ENCODE peak calls at places on chromosomes 5 and 9, in seven cellular contexts. Z is activated effector memory CD4-positive, alpha-beta T cell treated with anti-CD3 and anti-CD28 coated beads, Interleukin-2, amount 50 U/mL, for 16 hours; H is HFFc6; A is AG10803; D is lung microvascular endothelial cell; P is NAMALWA; U is activated CD8-positive, alpha-beta memory T cell treated with anti-CD3 and anti-CD28 coated beads, Interleukin-2, amount 50 U/mL, for 4 hours. X is an unnamed sample.

GRCh38 chr5:13278148-13278547 is 666.3 kb downstream of the DNAH5 start:
- DNase-seq in Z (no peak), H (no peak), A (no peak), D (no peak), P (peak), U (no peak), X (no peak)

GRCh38 chr5:16550316-16550952 is 66.4 kb downstream of the RETREG1 start:
- DNase-seq in Z (no peak), H (peak), A (peak), D (peak), P (peak), U (no peak), X (peak)

GRCh38 chr5:176899946-176900782 is 1.0 kb upstream of the HK3 start:
- DNase-seq in Z (peak), H (no peak), A (no peak), D (no peak), P (no peak), U (no peak), X (no peak)

GRCh38 chr5:151694035-151694485 is 7.3 kb upstream of the SPARC start:
- DNase-seq in Z (no peak), H (no peak), A (peak), D (no peak), P (no peak), U (no peak), X (peak)

GRCh38 chr9:104941597-104941996 is 13.6 kb upstream of the ABCA1 start:
- DNase-seq in Z (no peak), H (no peak), A (no peak), D (no peak), P (no peak), U (no peak), X (no peak)

GRCh38 chr5:133526368-133526767 is 86.0 kb downstream of the FSTL4 start:
- DNase-seq in Z (no peak), H (no peak), A (no peak), D (no peak), P (no peak), U (no peak), X (no peak)

GRCh38 chr5:80185095-80185494 is 70.8 kb downstream of the SERINC5 start:
- DNase-seq in Z (no peak), H (no peak), A (no peak), D (no peak), P (peak), U (no peak), X (no peak)

GRCh38 chr9:75148551-75148950 is 60.2 kb downstream of the OSTF1 start:
- DNase-seq in Z (no peak), H (peak), A (peak), D (peak), P (no peak), U (no peak), X (peak)

GRCh38 chr5:167920589-167920988 is 370.9 kb upstream of the WWC1 start:
- DNase-seq in Z (no peak), H (no peak), A (no peak), D (no peak), P (no peak), U (no peak), X (no peak)

GRCh38 chr5:158384535-158385421 is 525.8 kb upstream of the CLINT1 start:
- DNase-seq in Z (no peak), H (peak), A (peak), D (peak), P (no peak), U (no peak), X (peak)

GRCh38 chr5:172904643-172905345 is 54.4 kb upstream of the RPL26L1 start:
- DNase-seq in Z (no peak), H (peak), A (peak), D (peak), P (no peak), U (no peak), X (peak)

GRCh38 chr5:102753889-102754498 is 1.1 kb upstream of the PAM start:
- DNase-seq in Z (peak), H (no peak), A (no peak), D (no peak), P (no peak), U (no peak), X (no peak)

GRCh38 chr9:88998911-88999310 is 7.6 kb downstream of the S1PR3 start:
- DNase-seq in Z (no peak), H (no peak), A (peak), D (peak), P (no peak), U (no peak), X (peak)

GRCh38 chr5:150489358-150490295 is 18.3 kb upstream of the NDST1 start:
- DNase-seq in Z (no peak), H (peak), A (peak), D (peak), P (peak), U (no peak), X (no peak)

GRCh38 chr5:139689631-139690384 is 41.7 kb downstream of the CXXC5 start:
- DNase-seq in Z (no peak), H (peak), A (no peak), D (peak), P (peak), U (no peak), X (peak)

GRCh38 chr5:150295172-150295611 is 5.6 kb upstream of the CAMK2A start:
- DNase-seq in Z (no peak), H (peak), A (peak), D (peak), P (no peak), U (no peak), X (peak)

GRCh38 chr5:57171818-57172465 is 1.9 kb upstream of the GPBP1 start:
- DNase-seq in Z (peak), H (no peak), A (no peak), D (no peak), P (peak), U (peak), X (no peak)

GRCh38 chr5:178388381-178389030 is 155.9 kb upstream of the PHYKPL start:
- DNase-seq in Z (peak), H (no peak), A (peak), D (no peak), P (no peak), U (no peak), X (no peak)

GRCh38 chr5:22316291-22316690 is 536.9 kb downstream of the CDH12 start:
- DNase-seq in Z (no peak), H (no peak), A (no peak), D (no peak), P (no peak), U (no peak), X (no peak)

GRCh38 chr5:73867344-73868335 is 241.6 kb downstream of the ARHGEF28 start:
- DNase-seq in Z (no peak), H (peak), A (peak), D (no peak), P (no peak), U (no peak), X (peak)

GRCh38 chr5:126488362-126489065 is 65.3 kb downstream of the GRAMD2B start:
- DNase-seq in Z (no peak), H (no peak), A (no peak), D (no peak), P (no peak), U (no peak), X (no peak)

X was measured in fibroblast of the aortic adventitia.